ENCODE peak calls at places on chromosomes 12 and 14, in seven cellular contexts. One of them, this sample, is unnamed. For H3K27me3 and H3K36me3, the result is how much of the 10 kb centered on the place peaks cover.

GRCh38 chr14:69979882-69980281 is 100.7 kb downstream of the SMOC1 start:
- DNase-seq in MM.1S: no peak
- DNase-seq in psoas muscle: no peak
- DNase-seq in bronchial epithelial cell: no peak
- DNase-seq in Karpas-422: no peak
- DNase-seq in CD8-positive, alpha-beta T cell: no peak
- DNase-seq in neuronal stem cell: no peak
- DNase-seq in this sample: no peak

GRCh38 chr14:65373011-65373670 is 39.4 kb upstream of the FUT8 start:
- DNase-seq in bronchial epithelial cell: no peak
- DNase-seq in MM.1S: no peak
- DNase-seq in CD8-positive, alpha-beta T cell: no peak
- DNase-seq in Karpas-422: no peak
- DNase-seq in neuronal stem cell: no peak
- DNase-seq in psoas muscle: no peak
- DNase-seq in this sample: no peak

GRCh38 chr14:101471723-101472517 is 89.4 kb upstream of the DIO3 start:
- DNase-seq in Karpas-422: no peak
- DNase-seq in CD8-positive, alpha-beta T cell: no peak
- DNase-seq in psoas muscle: no peak
- DNase-seq in neuronal stem cell: no peak
- DNase-seq in bronchial epithelial cell: no peak
- DNase-seq in MM.1S: no peak
- DNase-seq in this sample: peak

GRCh38 chr12:53324113-53324778 is 2.8 kb upstream of the AAAS start:
- DNase-seq in MM.1S: peak
- DNase-seq in psoas muscle: peak
- DNase-seq in neuronal stem cell: no peak
- DNase-seq in bronchial epithelial cell: peak
- DNase-seq in CD8-positive, alpha-beta T cell: peak
- DNase-seq in Karpas-422: peak
- DNase-seq in this sample: peak

GRCh38 chr14:80636071-80636470 is 305.5 kb downstream of the CEP128 start:
- DNase-seq in Karpas-422: peak
- DNase-seq in psoas muscle: no peak
- DNase-seq in bronchial epithelial cell: peak
- DNase-seq in MM.1S: no peak
- DNase-seq in CD8-positive, alpha-beta T cell: no peak
- DNase-seq in neuronal stem cell: no peak
- DNase-seq in this sample: no peak

GRCh38 chr14:104680806-104681688 is 8.4 kb upstream of the INF2 start:
- DNase-seq in Karpas-422: peak
- DNase-seq in CD8-positive, alpha-beta T cell: no peak
- DNase-seq in neuronal stem cell: no peak
- DNase-seq in MM.1S: no peak
- DNase-seq in psoas muscle: peak
- DNase-seq in bronchial epithelial cell: peak
- DNase-seq in this sample: peak

GRCh38 chr12:124914392-124915248 is at the start of gene UBC:
- DNase-seq in neuronal stem cell: peak
- DNase-seq in psoas muscle: peak
- DNase-seq in MM.1S: peak
- DNase-seq in bronchial epithelial cell: peak
- DNase-seq in CD8-positive, alpha-beta T cell: peak
- DNase-seq in Karpas-422: peak
- DNase-seq in this sample: peak

GRCh38 chr14:30243805-30244204 is 315.2 kb upstream of the G2E3 start:
- DNase-seq in psoas muscle: no peak
- DNase-seq in bronchial epithelial cell: peak
- DNase-seq in CD8-positive, alpha-beta T cell: no peak
- DNase-seq in Karpas-422: no peak
- DNase-seq in MM.1S: no peak
- DNase-seq in neuronal stem cell: no peak
- DNase-seq in this sample: no peak

GRCh38 chr12:71354871-71355270 is 84.7 kb upstream of the LGR5 start:
- DNase-seq in MM.1S: peak
- DNase-seq in neuronal stem cell: peak
- DNase-seq in psoas muscle: no peak
- DNase-seq in bronchial epithelial cell: no peak
- DNase-seq in Karpas-422: peak
- DNase-seq in CD8-positive, alpha-beta T cell: no peak
- DNase-seq in this sample: no peak

GRCh38 chr12:30378307-30378706 is 317.4 kb downstream of the IPO8 start:
- DNase-seq in MM.1S: no peak
- DNase-seq in bronchial epithelial cell: no peak
- DNase-seq in psoas muscle: no peak
- DNase-seq in neuronal stem cell: no peak
- DNase-seq in CD8-positive, alpha-beta T cell: no peak
- DNase-seq in Karpas-422: no peak
- DNase-seq in this sample: no peak

GRCh38 chr12:124319368-124320050 is 24.6 kb downstream of the RFLNA start:
- DNase-seq in psoas muscle: no peak
- DNase-seq in bronchial epithelial cell: no peak
- DNase-seq in CD8-positive, alpha-beta T cell: no peak
- DNase-seq in Karpas-422: peak
- DNase-seq in neuronal stem cell: no peak
- DNase-seq in MM.1S: no peak
- DNase-seq in this sample: no peak

GRCh38 chr14:54252072-54252730 is 144.6 kb upstream of the CDKN3 start:
- DNase-seq in Karpas-422: no peak
- DNase-seq in CD8-positive, alpha-beta T cell: no peak
- DNase-seq in MM.1S: no peak
- DNase-seq in bronchial epithelial cell: peak
- DNase-seq in neuronal stem cell: no peak
- DNase-seq in psoas muscle: no peak
- DNase-seq in this sample: no peak

GRCh38 chr14:72404106-72404774 is 472.0 kb downstream of the RGS6 start:
- DNase-seq in bronchial epithelial cell: no peak
- DNase-seq in psoas muscle: no peak
- DNase-seq in CD8-positive, alpha-beta T cell: no peak
- DNase-seq in neuronal stem cell: no peak
- DNase-seq in Karpas-422: no peak
- DNase-seq in MM.1S: no peak
- DNase-seq in this sample: no peak

GRCh38 chr12:131834798-131835615 is 6.8 kb downstream of the MMP17 start:
- DNase-seq in bronchial epithelial cell: no peak
- DNase-seq in neuronal stem cell: no peak
- DNase-seq in Karpas-422: no peak
- DNase-seq in CD8-positive, alpha-beta T cell: no peak
- DNase-seq in MM.1S: no peak
- DNase-seq in psoas muscle: no peak
- DNase-seq in this sample: no peak

GRCh38 chr14:21923820-21924219 is 250.2 kb upstream of the OR4E1 start:
- DNase-seq in bronchial epithelial cell: no peak
- DNase-seq in psoas muscle: no peak
- DNase-seq in neuronal stem cell: no peak
- DNase-seq in MM.1S: peak
- DNase-seq in CD8-positive, alpha-beta T cell: peak
- DNase-seq in Karpas-422: no peak
- DNase-seq in this sample: no peak

GRCh38 chr14:98899441-98899840 is 372.6 kb downstream of the BCL11B start:
- DNase-seq in neuronal stem cell: no peak
- DNase-seq in Karpas-422: no peak
- DNase-seq in MM.1S: no peak
- DNase-seq in psoas muscle: no peak
- DNase-seq in CD8-positive, alpha-beta T cell: no peak
- DNase-seq in bronchial epithelial cell: no peak
- DNase-seq in this sample: no peak

GRCh38 chr12:116416161-116416560 is 138.7 kb upstream of the MED13L start:
- DNase-seq in Karpas-422: no peak
- DNase-seq in CD8-positive, alpha-beta T cell: no peak
- DNase-seq in psoas muscle: no peak
- DNase-seq in MM.1S: no peak
- DNase-seq in neuronal stem cell: no peak
- DNase-seq in bronchial epithelial cell: no peak
- DNase-seq in this sample: no peak

GRCh38 chr12:92022093-92022492 is 123.6 kb downstream of the BTG1 start:
- DNase-seq in neuronal stem cell: no peak
- DNase-seq in psoas muscle: no peak
- DNase-seq in bronchial epithelial cell: no peak
- DNase-seq in MM.1S: no peak
- DNase-seq in CD8-positive, alpha-beta T cell: no peak
- DNase-seq in Karpas-422: no peak
- DNase-seq in this sample: no peak

GRCh38 chr14:74936151-74936550 is 13.1 kb upstream of the RPS6KL1 start:
- DNase-seq in psoas muscle: no peak
- DNase-seq in neuronal stem cell: no peak
- DNase-seq in Karpas-422: no peak
- DNase-seq in MM.1S: no peak
- DNase-seq in bronchial epithelial cell: no peak
- DNase-seq in CD8-positive, alpha-beta T cell: no peak
- DNase-seq in this sample: no peak

GRCh38 chr14:79584679-79585078 is 626.6 kb downstream of the DIO2 start:
- DNase-seq in CD8-positive, alpha-beta T cell: no peak
- DNase-seq in neuronal stem cell: no peak
- DNase-seq in MM.1S: no peak
- DNase-seq in Karpas-422: no peak
- DNase-seq in bronchial epithelial cell: peak
- DNase-seq in psoas muscle: no peak
- DNase-seq in this sample: no peak

GRCh38 chr14:81406863-81407262 is 6.7 kb upstream of the STON2 start:
- DNase-seq in MM.1S: no peak
- DNase-seq in CD8-positive, alpha-beta T cell: no peak
- DNase-seq in neuronal stem cell: no peak
- DNase-seq in bronchial epithelial cell: peak
- DNase-seq in Karpas-422: no peak
- DNase-seq in psoas muscle: peak
- DNase-seq in this sample: peak

GRCh38 chr14:20008156-20008555 is 6.2 kb downstream of the OR4Q2 start:
- DNase-seq in Karpas-422: no peak
- DNase-seq in CD8-positive, alpha-beta T cell: no peak
- DNase-seq in psoas muscle: no peak
- DNase-seq in MM.1S: no peak
- DNase-seq in bronchial epithelial cell: no peak
- DNase-seq in neuronal stem cell: no peak
- DNase-seq in this sample: no peak

GRCh38 chr12:52119398-52120254 is 40.1 kb downstream of the SMIM41 start:
- DNase-seq in bronchial epithelial cell: peak
- DNase-seq in psoas muscle: no peak
- DNase-seq in neuronal stem cell: peak
- DNase-seq in MM.1S: peak
- DNase-seq in CD8-positive, alpha-beta T cell: peak
- DNase-seq in Karpas-422: peak
- DNase-seq in this sample: no peak

GRCh38 chr14:34465069-34465859 is 3.2 kb upstream of the SPTSSA start:
- DNase-seq in MM.1S: peak
- DNase-seq in Karpas-422: no peak
- DNase-seq in psoas muscle: no peak
- DNase-seq in CD8-positive, alpha-beta T cell: no peak
- DNase-seq in neuronal stem cell: no peak
- DNase-seq in bronchial epithelial cell: peak
- DNase-seq in this sample: no peak

GRCh38 chr14:20332386-20332945 is 613 bp downstream of the CCNB1IP1 start:
- DNase-seq in neuronal stem cell: no peak
- DNase-seq in psoas muscle: no peak
- DNase-seq in Karpas-422: no peak
- DNase-seq in CD8-positive, alpha-beta T cell: no peak
- DNase-seq in bronchial epithelial cell: no peak
- DNase-seq in MM.1S: no peak
- DNase-seq in this sample: no peak

GRCh38 chr12:64099430-64099829 is 122.7 kb downstream of the KICS2 start:
- DNase-seq in CD8-positive, alpha-beta T cell: no peak
- DNase-seq in bronchial epithelial cell: peak
- DNase-seq in psoas muscle: peak
- DNase-seq in neuronal stem cell: no peak
- DNase-seq in MM.1S: no peak
- DNase-seq in Karpas-422: no peak
- DNase-seq in this sample: peak

GRCh38 chr14:25095784-25096390 is 45.9 kb upstream of the STXBP6 start:
- DNase-seq in Karpas-422: no peak
- DNase-seq in bronchial epithelial cell: no peak
- DNase-seq in neuronal stem cell: no peak
- DNase-seq in MM.1S: no peak
- DNase-seq in psoas muscle: no peak
- DNase-seq in CD8-positive, alpha-beta T cell: no peak
- DNase-seq in this sample: no peak

GRCh38 chr14:96409701-96410100 is 17.8 kb downstream of the AK7 start:
- DNase-seq in CD8-positive, alpha-beta T cell: no peak
- DNase-seq in neuronal stem cell: no peak
- DNase-seq in bronchial epithelial cell: no peak
- DNase-seq in MM.1S: no peak
- DNase-seq in psoas muscle: no peak
- DNase-seq in Karpas-422: no peak
- DNase-seq in this sample: no peak

GRCh38 chr14:99245541-99246511 is 26.2 kb downstream of the BCL11B start:
- DNase-seq in bronchial epithelial cell: no peak
- DNase-seq in CD8-positive, alpha-beta T cell: peak
- DNase-seq in psoas muscle: no peak
- DNase-seq in Karpas-422: no peak
- DNase-seq in MM.1S: no peak
- DNase-seq in neuronal stem cell: no peak
- DNase-seq in this sample: no peak

GRCh38 chr14:95043314-95043713 is 114.0 kb downstream of the DICER1 start:
- DNase-seq in Karpas-422: no peak
- DNase-seq in psoas muscle: no peak
- DNase-seq in CD8-positive, alpha-beta T cell: no peak
- DNase-seq in MM.1S: no peak
- DNase-seq in neuronal stem cell: no peak
- DNase-seq in bronchial epithelial cell: no peak
- DNase-seq in this sample: no peak
- H3K27me3 ChIP-seq in Karpas-422: under half
- H3K27me3 ChIP-seq in psoas muscle: under half
- H3K27me3 ChIP-seq in CD8-positive, alpha-beta T cell: under half
- H3K27me3 ChIP-seq in MM.1S: under half
- H3K27me3 ChIP-seq in neuronal stem cell: under half
- H3K27me3 ChIP-seq in bronchial epithelial cell: under half
- H3K27me3 ChIP-seq in this sample: under half

GRCh38 chr12:56255671-56256070 is 2.5 kb downstream of the ANKRD52 start:
- DNase-seq in MM.1S: no peak
- DNase-seq in Karpas-422: no peak
- DNase-seq in bronchial epithelial cell: no peak
- DNase-seq in CD8-positive, alpha-beta T cell: no peak
- DNase-seq in neuronal stem cell: no peak
- DNase-seq in psoas muscle: peak
- DNase-seq in this sample: no peak
- H3K36me3 ChIP-seq in MM.1S: under half
- H3K36me3 ChIP-seq in Karpas-422: under half
- H3K36me3 ChIP-seq in bronchial epithelial cell: under half
- H3K36me3 ChIP-seq in CD8-positive, alpha-beta T cell: under half
- H3K36me3 ChIP-seq in neuronal stem cell: under half
- H3K36me3 ChIP-seq in psoas muscle: half or more
- H3K36me3 ChIP-seq in this sample: under half

GRCh38 chr12:57112492-57113294 is 1.5 kb upstream of the STAT6 start:
- DNase-seq in CD8-positive, alpha-beta T cell: no peak
- DNase-seq in neuronal stem cell: no peak
- DNase-seq in psoas muscle: no peak
- DNase-seq in bronchial epithelial cell: no peak
- DNase-seq in Karpas-422: no peak
- DNase-seq in MM.1S: peak
- DNase-seq in this sample: no peak
- H3K4me3 ChIP-seq in CD8-positive, alpha-beta T cell: peak
- H3K4me3 ChIP-seq in neuronal stem cell: peak
- H3K4me3 ChIP-seq in psoas muscle: peak
- H3K4me3 ChIP-seq in bronchial epithelial cell: no peak
- H3K4me3 ChIP-seq in Karpas-422: peak
- H3K4me3 ChIP-seq in MM.1S: peak
- H3K4me3 ChIP-seq in this sample: peak

DNA sequence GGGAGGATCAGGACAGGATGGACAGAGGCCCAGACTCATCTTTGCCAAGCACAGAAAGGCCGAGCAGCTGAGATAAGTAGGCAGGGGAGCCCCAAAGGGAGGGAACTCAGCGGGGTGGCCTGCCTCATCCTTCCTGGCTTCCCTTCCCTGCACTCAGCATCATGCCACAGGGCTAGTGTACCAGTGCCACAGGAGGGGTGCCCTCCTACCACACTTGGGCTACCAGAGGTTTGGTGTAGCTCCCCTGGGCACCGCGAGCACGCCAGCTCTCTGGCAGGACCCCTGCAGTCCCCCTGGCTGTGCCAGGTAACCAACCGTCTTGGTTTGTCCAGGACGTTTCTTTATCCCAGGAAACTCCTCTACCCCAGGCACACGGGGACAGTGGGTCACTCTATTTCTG is 123.5 kb downstream of the ESRRB start:
- DNase-seq in CD8-positive, alpha-beta T cell: no peak
- DNase-seq in bronchial epithelial cell: no peak
- DNase-seq in MM.1S: no peak
- DNase-seq in Karpas-422: no peak
- DNase-seq in psoas muscle: no peak
- DNase-seq in neuronal stem cell: no peak
- DNase-seq in this sample: no peak
- H3K27me3 ChIP-seq in CD8-positive, alpha-beta T cell: under half
- H3K27me3 ChIP-seq in bronchial epithelial cell: under half
- H3K27me3 ChIP-seq in MM.1S: under half
- H3K27me3 ChIP-seq in Karpas-422: under half
- H3K27me3 ChIP-seq in psoas muscle: under half
- H3K27me3 ChIP-seq in neuronal stem cell: under half
- H3K27me3 ChIP-seq in this sample: under half